ENCODE peak calls at places on chromosomes 16 and 17, in four cellular contexts. G is foreskin fibroblast; U is caudate nucleus; Y is stimulated activated CD8-positive, alpha-beta memory T cell treated with anti-CD3 and anti-CD28 coated beads, Interleukin-12 subunit alpha, Interleukin-12 subunit beta, amount 100 ng/mL, for 4 hours. P is an unnamed sample.

GRCh38 chr16:75252946-75253911 is 1.8 kb upstream of the BCAR1 start:
- DNase-seq in G (no peak), Y (no peak), U (no peak), P (no peak)

GRCh38 chr17:17414316-17414937 is 62.4 kb upstream of the MED9 start:
- DNase-seq in Y (no peak), G (peak; percentile 41), U (peak; percentile 28), P (peak; percentile 69)

GRCh38 chr16:15576960-15577958 is 65.7 kb downstream of the MARF1 start:
- DNase-seq in G (no peak), U (no peak), Y (no peak), P (no peak)

GRCh38 chr16:66928702-66929388 is 3.5 kb upstream of the RRAD start:
- DNase-seq in G (no peak), Y (no peak), U (no peak), P (no peak)

GRCh38 chr16:89522287-89522686 is 14.1 kb downstream of the SPG7 start:
- DNase-seq in Y (no peak), G (no peak), U (no peak), P (no peak)

GRCh38 chr16:50539822-50540710 is 8.1 kb upstream of the NKD1 start:
- DNase-seq in G (no peak), Y (no peak), U (peak; percentile 21), P (no peak)

GRCh38 chr17:67137026-67137370 is 92.6 kb downstream of the CACNG1 start:
- DNase-seq in U (no peak), Y (no peak), G (no peak), P (no peak)

GRCh38 chr17:41338961-41339485 is 11.6 kb downstream of the KRT33A start:
- DNase-seq in Y (no peak), G (peak; percentile 26), U (no peak), P (no peak)

GRCh38 chr17:48722201-48722907 is at the start of gene PRAC1:
- DNase-seq in G (no peak), Y (no peak), U (no peak), P (no peak)

GRCh38 chr17:67655478-67656148 is 62.1 kb upstream of the NOL11 start:
- DNase-seq in Y (no peak), U (no peak), G (no peak), P (no peak)

GRCh38 chr17:76968707-76969597 is 100.7 kb downstream of the MGAT5B start:
- DNase-seq in G (no peak), Y (peak; percentile 8), U (no peak), P (no peak)

GRCh38 chr17:8210761-8211458 is 535 bp upstream of the AURKB start:
- DNase-seq in Y (no peak), U (no peak), G (no peak), P (no peak)

GRCh38 chr16:68451656-68452055 is 3.3 kb upstream of the SMPD3 start:
- DNase-seq in U (no peak), Y (no peak), G (no peak), P (no peak)

GRCh38 chr17:57035971-57036481 is 49.0 kb upstream of the AKAP1 start:
- DNase-seq in G (no peak), U (no peak), Y (no peak), P (no peak)

GRCh38 chr17:44546711-44547606 is 10.3 kb upstream of the FZD2 start:
- DNase-seq in U (no peak), G (peak; percentile 68), Y (no peak), P (no peak)

GRCh38 chr17:37490638-37491614 is 1.2 kb downstream of the DUSP14 start:
- DNase-seq in Y (no peak), G (peak; percentile 80), U (peak; percentile 75), P (peak; percentile 62)

GRCh38 chr17:9258115-9259020 is 237.1 kb downstream of the NTN1 start:
- DNase-seq in U (no peak), Y (no peak), G (no peak), P (no peak)